ENCODE peak calls at places on chromosomes 7 and 10, in five cellular contexts. J, W, K, X and U are unnamed samples.

GRCh38 chr7:6026917-6027316 is 4.3 kb upstream of the ANKRD61 start:
- DNase-seq in J (no peak), W (no peak), K (no peak), X (no peak), U (no peak)

GRCh38 chr7:139488810-139489209 is 5.3 kb upstream of the KLRG2 start:
- DNase-seq in J (no peak), W (no peak), K (no peak), X (no peak), U (no peak)

GRCh38 chr10:120541971-120542370 is 84.9 kb downstream of the PLPP4 start:
- DNase-seq in J (no peak), W (no peak), K (no peak), X (no peak), U (no peak)

GRCh38 chr7:90938371-90938770 is 325.9 kb upstream of the FZD1 start:
- DNase-seq in J (peak), W (no peak), K (no peak), X (no peak), U (no peak)

GRCh38 chr10:62248465-62248864 is 20.2 kb downstream of the RTKN2 start:
- DNase-seq in J (peak), W (no peak), K (no peak), X (no peak), U (no peak)

GRCh38 chr10:70890917-70891431 is 2.6 kb upstream of the PCBD1 start:
- DNase-seq in J (peak), W (peak), K (peak), X (peak), U (no peak)

GRCh38 chr7:129801882-129802281 is 150.9 kb downstream of the UBE2H start:
- DNase-seq in J (no peak), W (no peak), K (no peak), X (peak), U (no peak)

GRCh38 chr10:30127120-30127541 is 67.7 kb upstream of the JCAD start:
- DNase-seq in J (peak), W (peak), K (no peak), X (no peak), U (no peak)

GRCh38 chr10:90604636-90605035 is 253.2 kb downstream of the HTR7 start:
- DNase-seq in J (no peak), W (no peak), K (no peak), X (no peak), U (no peak)

GRCh38 chr10:12603766-12604470 is 254.6 kb downstream of the CAMK1D start:
- DNase-seq in J (no peak), W (no peak), K (no peak), X (no peak), U (no peak)

GRCh38 chr7:41328544-41328943 is 374.3 kb downstream of the INHBA start:
- DNase-seq in J (peak), W (no peak), K (no peak), X (no peak), U (no peak)

GRCh38 chr7:127320974-127321373 is 68.2 kb upstream of the GRM8 start:
- DNase-seq in J (no peak), W (no peak), K (no peak), X (no peak), U (no peak)

GRCh38 chr10:70584941-70585544 is 17.5 kb downstream of the PRF1 start:
- DNase-seq in J (peak), W (no peak), K (peak), X (peak), U (peak)

GRCh38 chr10:128209862-128210214 is 83.6 kb upstream of the MKI67 start:
- DNase-seq in J (no peak), W (peak), K (no peak), X (no peak), U (no peak)

GRCh38 chr7:77907281-77907680 is 108.7 kb downstream of the PHTF2 start:
- DNase-seq in J (no peak), W (no peak), K (no peak), X (no peak), U (no peak)

GRCh38 chr7:66558201-66558641 is 70.5 kb upstream of the KCTD7 start:
- DNase-seq in J (no peak), W (no peak), K (no peak), X (no peak), U (no peak)

GRCh38 chr10:553233-553632 is 136.2 kb downstream of the DIP2C start:
- DNase-seq in J (no peak), W (no peak), K (no peak), X (no peak), U (no peak)

GRCh38 chr7:93921607-93922446 is at the start of gene GNG11:
- DNase-seq in J (peak), W (peak), K (peak), X (peak), U (peak)

GRCh38 chr7:100682228-100682741 is 8.7 kb downstream of the GNB2 start:
- DNase-seq in J (peak), W (peak), K (no peak), X (peak), U (no peak)

GRCh38 chr7:123538189-123538714 is 3.9 kb upstream of the IQUB start:
- DNase-seq in J (peak), W (no peak), K (no peak), X (no peak), U (no peak)

GRCh38 chr7:152149363-152149762 is 123.9 kb downstream of the GALNT11 start:
- DNase-seq in J (no peak), W (no peak), K (no peak), X (no peak), U (no peak)

GRCh38 chr10:75612904-75613684 is 181.7 kb downstream of the LRMDA start:
- DNase-seq in J (peak), W (no peak), K (no peak), X (no peak), U (no peak)

GRCh38 chr7:102064361-102065025 is 222.2 kb upstream of the SH2B2 start:
- DNase-seq in J (no peak), W (peak), K (no peak), X (peak), U (peak)

GRCh38 chr10:22699976-22700375 is 14.4 kb downstream of the PIP4K2A start:
- DNase-seq in J (no peak), W (no peak), K (no peak), X (no peak), U (no peak)

GRCh38 chr7:145909956-145910611 is 206.5 kb upstream of the CNTNAP2 start:
- DNase-seq in J (peak), W (no peak), K (no peak), X (no peak), U (no peak)

GRCh38 chr10:74738985-74739567 is 87.3 kb upstream of the KAT6B start:
- DNase-seq in J (peak), W (peak), K (no peak), X (peak), U (no peak)

GRCh38 chr10:34232481-34232880 is 582.6 kb downstream of the PARD3 start:
- DNase-seq in J (no peak), W (no peak), K (no peak), X (no peak), U (no peak)

GRCh38 chr7:108824840-108825540 is 255.3 kb downstream of the DNAJB9 start:
- DNase-seq in J (peak), W (no peak), K (no peak), X (peak), U (no peak)

GRCh38 chr7:22452142-22452763 is 47.7 kb downstream of the STEAP1B start:
- DNase-seq in J (peak), W (peak), K (peak), X (peak), U (peak)
- H3K4me3 ChIP-seq in J (peak), W (peak), K (peak), X (peak), U (no peak)

GRCh38 chr10:8047452-8048280 is 6.8 kb upstream of the GATA3 start:
- DNase-seq in J (no peak), W (no peak), K (peak), X (peak), U (no peak)
- H3K4me3 ChIP-seq in J (no peak), W (no peak), K (peak), X (peak), U (no peak)

GRCh38 chr10:91883549-91884542 is 25.4 kb downstream of the FGFBP3 start:
- DNase-seq in J (peak), W (peak), K (peak), X (peak), U (no peak)

GRCh38 chr10:91875156-91875555 is 34.1 kb downstream of the FGFBP3 start:
- DNase-seq in J (no peak), W (no peak), K (no peak), X (no peak), U (no peak)

GRCh38 chr10:91875779-91876178 is 33.5 kb downstream of the FGFBP3 start:
- DNase-seq in J (no peak), W (no peak), K (no peak), X (no peak), U (no peak)

GRCh38 chr10:91880310-91880709 is 29.0 kb downstream of the FGFBP3 start:
- DNase-seq in J (no peak), W (no peak), K (peak), X (peak), U (no peak)

DNA sequence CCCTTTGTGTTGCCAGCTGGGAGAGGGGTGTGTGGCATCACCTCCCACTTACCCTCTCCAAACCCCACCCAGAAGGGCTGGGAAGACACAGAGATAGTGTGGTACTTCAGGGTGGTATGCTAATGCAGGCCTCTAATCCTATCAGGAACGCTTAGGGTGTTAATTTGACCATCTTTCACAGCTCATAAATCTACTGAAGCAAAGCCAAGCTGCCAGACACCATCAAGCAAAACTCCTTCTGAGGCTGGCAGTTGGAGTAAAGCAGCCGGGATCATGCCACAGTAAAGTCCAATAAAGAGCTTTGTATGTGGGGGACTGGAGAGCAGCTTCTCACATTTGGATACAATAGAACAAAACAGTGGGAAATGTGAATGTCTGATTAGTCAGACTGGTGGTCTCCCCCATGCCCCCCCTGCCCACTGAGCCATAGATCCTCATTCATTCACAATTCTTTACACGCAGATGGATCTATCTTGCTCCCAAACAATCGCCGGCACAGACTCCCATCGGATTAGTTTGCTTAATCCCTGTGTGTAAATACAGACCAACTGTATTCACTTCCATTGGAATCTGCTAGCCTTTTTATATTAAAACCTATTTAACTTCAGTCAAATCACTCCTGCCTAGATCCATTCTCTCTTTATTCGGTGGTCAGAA is 29.6 kb downstream of the FGFBP3 start:
- DNase-seq in J (no peak), W (no peak), K (peak), X (peak), U (no peak)
- H3K4me3 ChIP-seq in J (no peak), W (no peak), K (peak), X (no peak), U (no peak)

DNA sequence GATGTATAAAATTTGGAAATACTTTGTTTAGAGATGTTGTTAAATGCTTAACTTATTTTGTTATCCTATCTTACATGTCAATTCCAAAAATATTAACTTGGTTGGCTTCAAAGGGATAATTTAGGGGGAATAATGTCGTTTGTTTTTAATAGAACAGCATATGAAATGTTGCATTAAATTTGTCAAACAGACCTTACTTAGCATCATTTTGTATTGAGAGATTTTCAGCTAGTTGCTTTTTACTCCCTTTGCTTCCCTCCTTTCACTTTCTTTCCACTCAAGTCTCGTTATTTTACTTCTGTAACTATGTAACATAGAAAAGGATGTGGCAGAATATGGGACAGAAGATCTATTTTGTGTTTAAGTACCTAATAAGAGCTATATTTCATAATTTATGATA is 2.6 kb downstream of the PHYHIPL start:
- DNase-seq in J (no peak), W (no peak), K (no peak), X (no peak), U (no peak)
- H3K4me3 ChIP-seq in J (no peak), W (peak), K (no peak), X (no peak), U (no peak)

GRCh38 chr7:150663802-150664494 is 21.6 kb upstream of the GIMAP2 start:
- DNase-seq in J (no peak), W (no peak), K (no peak), X (no peak), U (no peak)
- H3K4me3 ChIP-seq in J (no peak), W (no peak), K (no peak), X (no peak), U (no peak)

GRCh38 chr7:23211542-23211941 is 29.7 kb downstream of the NUP42 start:
- DNase-seq in J (no peak), W (no peak), K (no peak), X (peak), U (no peak)
- H3K4me3 ChIP-seq in J (no peak), W (no peak), K (no peak), X (no peak), U (no peak)